ENCODE peak calls at places on chromosomes 2 and 18, in four cellular contexts. One of them, this sample, is unnamed.

GRCh38 chr2:122683018-122683417 is 927.6 kb downstream of the TSN start:
- DNase-seq in body of pancreas: no peak
- DNase-seq in ureter: no peak
- DNase-seq in CD8-positive, alpha-beta T cell: no peak
- DNase-seq in this sample: no peak

GRCh38 chr2:207227062-207227748 is 61.5 kb upstream of the KLF7 start:
- DNase-seq in body of pancreas: peak; percentile 23
- DNase-seq in ureter: no peak
- DNase-seq in CD8-positive, alpha-beta T cell: no peak
- DNase-seq in this sample: no peak

GRCh38 chr2:56681659-56682396 is 498.0 kb downstream of the CCDC85A start:
- DNase-seq in body of pancreas: no peak
- DNase-seq in ureter: no peak
- DNase-seq in CD8-positive, alpha-beta T cell: no peak
- DNase-seq in this sample: no peak

GRCh38 chr18:39805218-39805617 is 2149.8 kb upstream of the PIK3C3 start:
- DNase-seq in body of pancreas: no peak
- DNase-seq in ureter: no peak
- DNase-seq in CD8-positive, alpha-beta T cell: no peak
- DNase-seq in this sample: no peak

GRCh38 chr18:60485207-60485606 is 112.6 kb upstream of the MC4R start:
- DNase-seq in body of pancreas: no peak
- DNase-seq in ureter: no peak
- DNase-seq in CD8-positive, alpha-beta T cell: no peak
- DNase-seq in this sample: no peak

GRCh38 chr2:148957023-148957422 is 81.5 kb upstream of the LYPD6B start:
- DNase-seq in body of pancreas: no peak
- DNase-seq in ureter: no peak
- DNase-seq in CD8-positive, alpha-beta T cell: no peak
- DNase-seq in this sample: no peak

GRCh38 chr2:171553858-171554257 is 31.6 kb downstream of the CYBRD1 start:
- DNase-seq in body of pancreas: no peak
- DNase-seq in ureter: no peak
- DNase-seq in CD8-positive, alpha-beta T cell: no peak
- DNase-seq in this sample: peak; percentile 82

GRCh38 chr2:197705912-197706838 is 1.0 kb downstream of the MARS2 start:
- DNase-seq in body of pancreas: no peak
- DNase-seq in ureter: peak; percentile 44
- DNase-seq in CD8-positive, alpha-beta T cell: no peak
- DNase-seq in this sample: no peak

This sample was measured in small intestine.